ENCODE peak calls at places on chromosomes 2 and 18, in six cellular contexts. R is H7, P is GM06990, Y is vagina, V is HAP-1, C is cardiac muscle cell. N is an unnamed sample.

GRCh38 chr2:37837576-37838335 is 87.3 kb upstream of the RMDN2 start:
- DNase-seq in R (no peak), P (no peak), Y (peak; percentile 94), V (no peak), C (peak; percentile 63), N (no peak)

GRCh38 chr2:231886071-231886681 is 40.0 kb downstream of the NPPC start:
- DNase-seq in R (no peak), P (no peak), Y (no peak), V (no peak), C (no peak), N (no peak)

GRCh38 chr2:201858781-201859180 is 52.4 kb downstream of the CDK15 start:
- DNase-seq in R (peak; percentile 65), P (peak; percentile 24), Y (no peak), V (peak; percentile 78), C (peak; percentile 56), N (no peak)

GRCh38 chr2:62783679-62784078 is 78.2 kb downstream of the EHBP1 start:
- DNase-seq in R (no peak), P (no peak), Y (no peak), V (no peak), C (no peak), N (no peak)

GRCh38 chr2:232997749-232998665 is 15.0 kb downstream of the NGEF start:
- DNase-seq in R (no peak), P (no peak), Y (peak; percentile 64), V (no peak), C (no peak), N (peak; percentile 39)

GRCh38 chr2:133045787-133046186 is 375.8 kb upstream of the LYPD1 start:
- DNase-seq in R (no peak), P (no peak), Y (no peak), V (no peak), C (no peak), N (no peak)

GRCh38 chr2:31078579-31079105 is 59.6 kb downstream of the GALNT14 start:
- DNase-seq in R (no peak), P (no peak), Y (no peak), V (no peak), C (no peak), N (no peak)

GRCh38 chr2:232632904-232633412 is 446 bp upstream of the EFHD1 start:
- DNase-seq in R (no peak), P (peak; percentile 12), Y (no peak), V (no peak), C (peak; percentile 13), N (peak; percentile 93)

GRCh38 chr2:190379249-190379964 is 28.7 kb upstream of the MFSD6 start:
- DNase-seq in R (no peak), P (no peak), Y (no peak), V (no peak), C (peak; percentile 62), N (no peak)

GRCh38 chr2:233007739-233008138 is 5.3 kb downstream of the NGEF start:
- DNase-seq in R (no peak), P (no peak), Y (no peak), V (no peak), C (no peak), N (no peak)

GRCh38 chr2:40034198-40034597 is 255.1 kb upstream of the THUMPD2 start:
- DNase-seq in R (no peak), P (no peak), Y (no peak), V (no peak), C (peak; percentile 60), N (no peak)

GRCh38 chr18:76657428-76657827 is 162.4 kb upstream of the ZNF516 start:
- DNase-seq in R (no peak), P (no peak), Y (no peak), V (peak; percentile 64), C (no peak), N (no peak)

GRCh38 chr2:182946949-182947348 is 80.5 kb upstream of the FRZB start:
- DNase-seq in R (no peak), P (no peak), Y (no peak), V (no peak), C (peak; percentile 21), N (no peak)

GRCh38 chr2:233832869-233833812 is 21.2 kb downstream of the HJURP start:
- DNase-seq in R (peak; percentile 92), P (no peak), Y (no peak), V (peak; percentile 67), C (peak; percentile 89), N (no peak)

GRCh38 chr2:191687867-191688266 is 9.9 kb downstream of the NABP1 start:
- DNase-seq in R (no peak), P (no peak), Y (no peak), V (no peak), C (no peak), N (no peak)

GRCh38 chr2:195898505-195898904 is 170.1 kb downstream of the DNAH7 start:
- DNase-seq in R (no peak), P (no peak), Y (no peak), V (peak; percentile 74), C (peak; percentile 97), N (no peak)

GRCh38 chr2:174826051-174826450 is 61.8 kb upstream of the CHRNA1 start:
- DNase-seq in R (no peak), P (no peak), Y (no peak), V (peak; percentile 59), C (no peak), N (no peak)

GRCh38 chr18:49247786-49248185 is 212.7 kb downstream of the DYM start:
- DNase-seq in R (no peak), P (no peak), Y (no peak), V (no peak), C (peak; percentile 48), N (no peak)

GRCh38 chr2:17947113-17947512 is 68.6 kb downstream of the KCNS3 start:
- DNase-seq in R (no peak), P (no peak), Y (no peak), V (no peak), C (no peak), N (no peak)

GRCh38 chr2:218822622-218823021 is 9.0 kb downstream of the PRKAG3 start:
- DNase-seq in R (no peak), P (no peak), Y (no peak), V (no peak), C (no peak), N (no peak)

GRCh38 chr2:145687445-145688104 is 1167.7 kb upstream of the ZEB2 start:
- DNase-seq in R (no peak), P (no peak), Y (no peak), V (no peak), C (peak; percentile 66), N (no peak)

GRCh38 chr2:216090369-216090786 is 8.7 kb downstream of the TMEM169 start:
- DNase-seq in R (no peak), P (peak; percentile 31), Y (no peak), V (no peak), C (no peak), N (no peak)

GRCh38 chr2:203798296-203799157 is 69.0 kb upstream of the CTLA4 start:
- DNase-seq in R (no peak), P (no peak), Y (no peak), V (no peak), C (no peak), N (no peak)

GRCh38 chr2:131552886-131553285 is 25.2 kb downstream of the CCDC74A start:
- DNase-seq in R (no peak), P (no peak), Y (no peak), V (no peak), C (no peak), N (no peak)

GRCh38 chr18:51028201-51028805 is 1.7 kb upstream of the SMAD4 start:
- DNase-seq in R (peak; percentile 30), P (peak; percentile 13), Y (no peak), V (peak; percentile 29), C (peak; percentile 22), N (no peak)

GRCh38 chr18:23302514-23302851 is 150.6 kb upstream of the RIOK3 start:
- DNase-seq in R (no peak), P (no peak), Y (no peak), V (no peak), C (no peak), N (no peak)

GRCh38 chr2:36362291-36362690 is 6.7 kb downstream of the CRIM1 start:
- DNase-seq in R (no peak), P (no peak), Y (no peak), V (no peak), C (peak; percentile 80), N (no peak)

GRCh38 chr2:46909771-46910419 is 5.7 kb downstream of the MCFD2 start:
- DNase-seq in R (no peak), P (peak; percentile 68), Y (no peak), V (no peak), C (peak; percentile 49), N (no peak)

DNA sequence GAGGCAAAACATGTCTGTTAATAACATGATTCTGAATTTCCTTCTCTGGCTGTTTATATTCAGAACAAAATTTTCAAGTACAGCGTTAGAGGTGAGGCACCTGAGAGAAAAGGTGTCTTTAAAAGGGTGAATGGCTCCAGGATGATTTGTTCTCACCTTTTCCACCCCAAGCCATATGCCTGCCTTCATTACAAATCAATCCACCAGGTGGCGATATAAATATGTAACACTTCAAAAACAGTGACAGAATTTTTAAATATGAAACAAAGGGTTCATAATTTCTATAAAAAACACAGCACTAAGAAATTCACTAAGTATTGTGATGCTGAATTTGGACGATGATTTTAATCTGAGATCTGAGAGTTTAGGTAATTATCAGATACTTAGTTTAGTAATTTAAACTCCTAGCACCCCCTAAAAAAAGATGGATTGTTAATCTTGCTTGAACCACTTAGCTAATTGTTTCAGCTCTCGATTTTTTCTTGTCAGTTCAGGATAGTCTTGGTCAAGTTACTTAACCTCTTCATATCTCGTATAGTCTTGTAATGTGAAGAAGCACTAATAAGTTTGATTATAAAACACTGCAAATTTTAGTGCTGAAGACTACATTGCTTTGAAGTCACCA is 528.8 kb downstream of the CPS1 start:
- DNase-seq in R (peak; percentile 2), P (no peak), Y (no peak), V (peak; percentile 35), C (peak; percentile 57), N (no peak)
- H3K27me3 ChIP-seq in R (no peaks in the 10 kb centered on the region), P (no peaks in the 10 kb centered on the region), Y (no peaks in the 10 kb centered on the region), V (peaks cover 7% of the 10 kb centered on the region), C (no peaks in the 10 kb centered on the region), N (no peaks in the 10 kb centered on the region)

GRCh38 chr2:15616429-15616828 is 24.8 kb downstream of the DDX1 start:
- DNase-seq in R (no peak), P (no peak), Y (no peak), V (no peak), C (no peak), N (no peak)
- H3K27me3 ChIP-seq in R (no peaks in the 10 kb centered on the region), P (no peaks in the 10 kb centered on the region), Y (no peaks in the 10 kb centered on the region), V (no peaks in the 10 kb centered on the region), C (no peaks in the 10 kb centered on the region), N (no peaks in the 10 kb centered on the region)

GRCh38 chr2:239721991-239722759 is 303.0 kb downstream of the NDUFA10 start:
- DNase-seq in R (no peak), P (no peak), Y (no peak), V (no peak), C (no peak), N (no peak)
- H3K27me3 ChIP-seq in R (no peaks in the 10 kb centered on the region), P (no peaks in the 10 kb centered on the region), Y (no peaks in the 10 kb centered on the region), V (no peaks in the 10 kb centered on the region), C (no peaks in the 10 kb centered on the region), N (no peaks in the 10 kb centered on the region)

DNA sequence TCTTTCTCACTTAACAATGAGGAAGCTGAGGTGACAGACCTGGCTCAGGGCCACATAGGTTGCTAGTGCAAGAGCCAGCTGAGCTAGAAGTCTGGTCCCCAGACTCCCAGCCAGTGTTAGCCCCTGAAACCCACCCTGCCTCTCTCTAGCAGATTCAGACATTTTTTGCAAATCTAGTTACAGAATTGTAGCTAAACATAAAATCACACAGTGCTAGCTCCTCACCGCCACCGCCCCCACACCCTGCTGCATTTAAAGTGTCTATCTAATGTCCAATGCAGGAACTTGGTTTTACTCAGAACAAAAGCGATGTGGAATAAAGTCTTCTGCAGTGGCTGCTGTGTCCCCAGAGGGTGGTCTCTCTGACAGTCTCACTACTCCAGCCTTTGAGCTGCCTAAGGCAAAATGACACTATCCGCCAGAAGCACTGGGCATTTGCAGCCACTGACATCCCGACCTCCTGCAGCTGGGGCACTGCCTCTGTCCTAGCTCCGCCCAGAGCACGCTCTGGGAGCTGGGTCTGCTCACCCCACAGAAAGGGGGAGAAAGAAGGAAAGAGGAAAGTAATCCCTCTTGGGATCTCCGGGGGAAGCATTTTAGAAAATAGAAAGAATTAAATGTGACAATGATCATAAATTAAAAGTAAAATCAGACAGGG is 50.7 kb upstream of the ST8SIA3 start:
- DNase-seq in R (peak; percentile 33), P (no peak), Y (peak; percentile 37), V (no peak), C (no peak), N (no peak)
- H3K27me3 ChIP-seq in R (no peaks in the 10 kb centered on the region), P (no peaks in the 10 kb centered on the region), Y (no peaks in the 10 kb centered on the region), V (peaks cover 5% of the 10 kb centered on the region), C (no peaks in the 10 kb centered on the region), N (no peaks in the 10 kb centered on the region)